ENCODE peak calls at places on chromosomes 3 and 15, in ten cellular contexts. P, L, E, B, H, C, N, A, O and T are unnamed samples.

GRCh38 chr15:82847703-82848102 is 38.3 kb downstream of the WHAMM start:
- DNase-seq in O (no peak), H (no peak), N (no peak), E (no peak), P (no peak), A (no peak), L (no peak), B (no peak), C (no peak), T (no peak)

GRCh38 chr15:84108725-84109124 is 126.8 kb upstream of the GOLGA6L4 start:
- DNase-seq in N (no peak), P (no peak), O (no peak), E (no peak), H (no peak), L (no peak), C (no peak), A (peak; percentile 44), B (no peak), T (no peak)

GRCh38 chr3:11534783-11535081 is 109.0 kb downstream of the VGLL4 start:
- DNase-seq in C (no peak), O (no peak), A (no peak), P (no peak), N (no peak), H (no peak), E (no peak), B (no peak), L (no peak), T (no peak)

GRCh38 chr15:29480278-29480677 is 210.7 kb upstream of the NSMCE3 start:
- DNase-seq in E (no peak), O (no peak), H (no peak), P (no peak), C (no peak), N (no peak), A (no peak), B (no peak), L (no peak), T (no peak)

GRCh38 chr15:70505971-70506887 is 257.1 kb downstream of the UACA start:
- DNase-seq in C (no peak), N (no peak), P (no peak), B (no peak), E (no peak), O (no peak), H (no peak), L (no peak), A (no peak), T (no peak)

GRCh38 chr3:10553586-10554235 is 48.3 kb upstream of the ATP2B2 start:
- DNase-seq in L (no peak), H (no peak), B (no peak), A (peak; percentile 3), C (peak; percentile 65), E (no peak), N (no peak), P (no peak), O (no peak), T (no peak)

GRCh38 chr15:100727291-100727851 is 125.0 kb downstream of the ASB7 start:
- DNase-seq in P (no peak), L (no peak), C (no peak), O (no peak), H (peak; percentile 3), N (no peak), A (peak; percentile 83), E (peak; percentile 7), B (no peak), T (no peak)

GRCh38 chr15:85583404-85584390 is 203.3 kb downstream of the AKAP13 start:
- DNase-seq in O (no peak), L (peak; percentile 40), A (no peak), P (no peak), C (peak; percentile 5), B (peak; percentile 48), H (no peak), E (no peak), N (no peak), T (no peak)

GRCh38 chr15:99956022-99956775 is 223.0 kb upstream of the LYSMD4 start:
- DNase-seq in L (no peak), B (no peak), N (no peak), O (no peak), P (no peak), H (no peak), A (no peak), C (no peak), E (no peak), T (no peak)

GRCh38 chr3:162370136-162370535 is 873.5 kb downstream of the OTOL1 start:
- DNase-seq in B (no peak), L (no peak), P (no peak), O (no peak), A (no peak), C (no peak), N (no peak), E (no peak), H (no peak), T (no peak)

GRCh38 chr3:5806192-5806591 is 618.7 kb downstream of the EDEM1 start:
- DNase-seq in N (no peak), H (no peak), A (no peak), B (no peak), O (no peak), C (no peak), L (peak; percentile 6), E (peak; percentile 34), P (no peak), T (no peak)

GRCh38 chr3:188531210-188531609 is 377.3 kb downstream of the LPP start:
- DNase-seq in H (no peak), P (no peak), L (no peak), B (no peak), N (no peak), O (no peak), A (peak; percentile 95), C (no peak), E (no peak), T (no peak)

GRCh38 chr3:169841171-169841570 is 28.5 kb upstream of the LRRC34 start:
- DNase-seq in C (no peak), P (no peak), B (no peak), H (no peak), O (no peak), A (peak; percentile 50), E (no peak), N (no peak), L (no peak), T (no peak)

GRCh38 chr3:171230857-171231256 is 204.3 kb upstream of the SLC2A2 start:
- DNase-seq in C (no peak), B (no peak), O (no peak), A (peak; percentile 28), H (no peak), P (no peak), N (no peak), E (no peak), L (no peak), T (no peak)

GRCh38 chr3:127324080-127324479 is 36.2 kb upstream of the PRR20G start:
- DNase-seq in A (no peak), E (no peak), P (no peak), O (no peak), N (no peak), C (no peak), B (no peak), L (no peak), H (no peak), T (no peak)

GRCh38 chr3:13278783-13279531 is 141.2 kb downstream of the NUP210 start:
- DNase-seq in E (no peak), O (no peak), L (no peak), B (no peak), N (no peak), C (no peak), A (no peak), P (no peak), H (no peak), T (no peak)

GRCh38 chr3:89216021-89216739 is 108.8 kb downstream of the EPHA3 start:
- DNase-seq in P (no peak), A (peak; percentile 7), E (no peak), B (no peak), C (no peak), L (no peak), N (no peak), O (no peak), H (no peak), T (no peak)

GRCh38 chr3:102449930-102450329 is 15.1 kb downstream of the ZPLD1 start:
- DNase-seq in O (no peak), C (no peak), P (no peak), B (no peak), N (no peak), A (no peak), E (no peak), H (no peak), L (peak; percentile 16), T (no peak)

GRCh38 chr3:69535613-69536012 is 149.7 kb upstream of the FRMD4B start:
- DNase-seq in L (no peak), O (no peak), C (no peak), H (no peak), P (no peak), E (no peak), N (no peak), B (no peak), A (no peak), T (no peak)

GRCh38 chr3:28982906-28983305 is 298.0 kb upstream of the RBMS3 start:
- DNase-seq in N (no peak), P (no peak), L (no peak), O (no peak), C (no peak), E (no peak), H (no peak), B (no peak), A (no peak), T (no peak)

GRCh38 chr3:144777941-144778340 is 806.3 kb downstream of the DIPK2A start:
- DNase-seq in O (no peak), P (no peak), E (no peak), B (no peak), N (no peak), H (no peak), C (no peak), L (no peak), A (no peak), T (no peak)

GRCh38 chr3:135013206-135013605 is 218.1 kb downstream of the EPHB1 start:
- DNase-seq in A (no peak), E (no peak), N (no peak), C (no peak), H (no peak), L (no peak), O (no peak), P (no peak), B (no peak), T (no peak)

GRCh38 chr3:65597952-65598413 is 440.7 kb downstream of the MAGI1 start:
- DNase-seq in N (no peak), A (no peak), H (peak; percentile 55), L (no peak), O (no peak), P (no peak), E (no peak), C (peak; percentile 29), B (no peak), T (no peak)

GRCh38 chr3:29950232-29950631 is 656.2 kb upstream of the TGFBR2 start:
- DNase-seq in O (no peak), H (no peak), P (no peak), N (no peak), A (no peak), L (peak; percentile 0), E (no peak), B (no peak), C (no peak), T (no peak)

GRCh38 chr3:147572970-147573340 is 163.8 kb downstream of the ZIC1 start:
- DNase-seq in B (no peak), N (no peak), E (no peak), O (no peak), A (no peak), P (no peak), H (no peak), C (no peak), L (peak; percentile 19), T (no peak)

GRCh38 chr15:63041982-63042878 is at the start of gene TPM1:
- DNase-seq in L (peak; percentile 53), P (peak; percentile 77), O (no peak), A (peak; percentile 93), N (no peak), E (peak; percentile 85), B (peak; percentile 75), C (peak; percentile 55), H (peak; percentile 83), T (no peak)

GRCh38 chr3:54122046-54122801 is at the start of gene CACNA2D3:
- DNase-seq in L (peak; percentile 72), E (peak; percentile 22), N (no peak), A (peak; percentile 63), H (peak; percentile 74), B (peak; percentile 67), O (no peak), C (peak; percentile 13), P (no peak), T (no peak)

GRCh38 chr3:77605308-77605707 is 565.4 kb downstream of the ROBO2 start:
- DNase-seq in B (no peak), P (no peak), H (no peak), E (no peak), C (no peak), A (no peak), L (peak; percentile 0), O (no peak), N (no peak), T (no peak)